ENCODE peak calls at places on chromosome 11, in six cellular contexts. M is NCI-H1092; C is AG10803; Y is mucosa of gallbladder; W is activated T-cell treated with anti-CD3 and anti-CD28 coated beads for 1 hour; J is activated naive CD8-positive, alpha-beta T cell treated with anti-CD3 and anti-CD28 coated beads, Interleukin-2, amount 50 U/mL, for 24 hours. U is an unnamed sample.

GRCh38 chr11:129639300-129639699 is 176.3 kb upstream of the TMEM45B start:
- DNase-seq in M (no peak), C (peak; percentile 77), Y (no peak), W (no peak), J (peak; percentile 23), U (no peak)

GRCh38 chr11:15878756-15879155 is 477.6 kb downstream of the SOX6 start:
- DNase-seq in M (no peak), C (no peak), Y (no peak), W (no peak), J (no peak), U (no peak)

GRCh38 chr11:12599408-12600143 is 74.6 kb upstream of the TEAD1 start:
- DNase-seq in M (peak; percentile 33), C (no peak), Y (peak; percentile 28), W (peak; percentile 27), J (peak; percentile 55), U (peak; percentile 12)

GRCh38 chr11:120335596-120335927 is 651 bp upstream of the ARHGEF12 start:
- DNase-seq in M (peak; percentile 52), C (no peak), Y (no peak), W (no peak), J (peak; percentile 44), U (no peak)

GRCh38 chr11:23398052-23398451 is 537.8 kb upstream of the CCDC179 start:
- DNase-seq in M (no peak), C (no peak), Y (no peak), W (no peak), J (no peak), U (no peak)

GRCh38 chr11:30143098-30143705 is 87.6 kb upstream of the FSHB start:
- DNase-seq in M (peak; percentile 14), C (peak; percentile 27), Y (no peak), W (no peak), J (no peak), U (no peak)

GRCh38 chr11:119120639-119121007 is 757 bp upstream of the HINFP start:
- DNase-seq in M (peak; percentile 78), C (peak; percentile 77), Y (no peak), W (no peak), J (no peak), U (no peak)

GRCh38 chr11:128928400-128928799 is 14.3 kb downstream of the TP53AIP1 start:
- DNase-seq in M (no peak), C (no peak), Y (no peak), W (no peak), J (no peak), U (no peak)

GRCh38 chr11:44007746-44008501 is 39.9 kb upstream of the ACCSL start:
- DNase-seq in M (no peak), C (peak; percentile 52), Y (no peak), W (no peak), J (no peak), U (no peak)

GRCh38 chr11:60332923-60333322 is 5.9 kb downstream of the MS4A6E start:
- DNase-seq in M (no peak), C (no peak), Y (no peak), W (no peak), J (no peak), U (no peak)

GRCh38 chr11:128465946-128466688 is 121.2 kb downstream of the ETS1 start:
- DNase-seq in M (no peak), C (no peak), Y (no peak), W (no peak), J (no peak), U (no peak)

GRCh38 chr11:9569588-9570164 is 3.8 kb upstream of the WEE1 start:
- DNase-seq in M (no peak), C (no peak), Y (no peak), W (no peak), J (no peak), U (no peak)

GRCh38 chr11:10666976-10667892 is 26.3 kb downstream of the IRAG1 start:
- DNase-seq in M (no peak), C (peak; percentile 76), Y (no peak), W (no peak), J (no peak), U (no peak)

GRCh38 chr11:108498046-108498815 is at the start of gene POGLUT3:
- DNase-seq in M (peak; percentile 76), C (peak; percentile 41), Y (peak; percentile 29), W (peak; percentile 8), J (peak; percentile 53), U (peak; percentile 39)

GRCh38 chr11:8934735-8935478 is 2.2 kb upstream of the C11orf16 start:
- DNase-seq in M (no peak), C (peak; percentile 84), Y (no peak), W (no peak), J (no peak), U (no peak)

GRCh38 chr11:112732031-112732430 is 229.2 kb upstream of the NCAM1 start:
- DNase-seq in M (no peak), C (no peak), Y (no peak), W (no peak), J (no peak), U (no peak)

GRCh38 chr11:36699271-36699670 is 101.2 kb upstream of the RAG2 start:
- DNase-seq in M (no peak), C (no peak), Y (no peak), W (no peak), J (no peak), U (no peak)

GRCh38 chr11:87114093-87114492 is 76.4 kb downstream of the TMEM135 start:
- DNase-seq in M (no peak), C (peak; percentile 21), Y (no peak), W (no peak), J (no peak), U (no peak)

GRCh38 chr11:98300777-98301176 is 720.0 kb upstream of the CNTN5 start:
- DNase-seq in M (no peak), C (no peak), Y (no peak), W (no peak), J (no peak), U (no peak)

GRCh38 chr11:841981-842369 is 354 bp downstream of the POLR2L start:
- DNase-seq in M (no peak), C (no peak), Y (no peak), W (no peak), J (no peak), U (no peak)

GRCh38 chr11:19398772-19399542 is 158.2 kb upstream of the E2F8 start:
- DNase-seq in M (no peak), C (peak; percentile 71), Y (peak; percentile 28), W (no peak), J (no peak), U (no peak)

GRCh38 chr11:68445531-68446035 is 15.0 kb upstream of the PPP6R3 start:
- DNase-seq in M (no peak), C (no peak), Y (no peak), W (no peak), J (no peak), U (no peak)

GRCh38 chr11:109914809-109915653 is 178.2 kb upstream of the ZC3H12C start:
- DNase-seq in M (no peak), C (peak; percentile 49), Y (no peak), W (no peak), J (no peak), U (no peak)

GRCh38 chr11:15815246-15816209 is 540.8 kb downstream of the SOX6 start:
- DNase-seq in M (no peak), C (peak; percentile 19), Y (no peak), W (no peak), J (no peak), U (no peak)

GRCh38 chr11:76327756-76328388 is 53.1 kb downstream of the THAP12 start:
- DNase-seq in M (peak; percentile 17), C (no peak), Y (no peak), W (no peak), J (no peak), U (no peak)

GRCh38 chr11:72321381-72321996 is 77.5 kb upstream of the PHOX2A start:
- DNase-seq in M (no peak), C (peak; percentile 6), Y (no peak), W (no peak), J (no peak), U (no peak)

U was measured in effector memory CD8-positive, alpha-beta T cell.